ENCODE peak calls at places on chromosomes 2 and 18, in seven cellular contexts. K, G, W, F, I, Q and M are unnamed samples.

GRCh38 chr18:51241226-51241625 is 43.7 kb upstream of the MEX3C start:
- DNase-seq in F (no peak), W (no peak), I (no peak), K (no peak), Q (no peak), G (no peak), M (no peak)

GRCh38 chr2:176038694-176039093 is 36.6 kb upstream of the LNPK start:
- DNase-seq in F (no peak), Q (no peak), W (no peak), K (no peak), I (no peak), G (no peak), M (no peak)

GRCh38 chr2:109301746-109302145 is 172.7 kb downstream of the SH3RF3 start:
- DNase-seq in I (no peak), F (no peak), Q (no peak), W (no peak), K (no peak), G (no peak), M (no peak)

GRCh38 chr2:121454549-121455090 is 76.1 kb upstream of the RNU4ATAC start:
- DNase-seq in K (no peak), I (no peak), W (no peak), Q (no peak), F (no peak), G (no peak), M (no peak)

GRCh38 chr2:7567646-7568045 is 650.4 kb downstream of the RNF144A start:
- DNase-seq in Q (no peak), K (no peak), G (peak; percentile 73), F (no peak), W (peak; percentile 60), I (peak; percentile 47), M (no peak)

GRCh38 chr2:223815186-223815883 is 22.0 kb downstream of the AP1S3 start:
- DNase-seq in I (no peak), Q (no peak), G (no peak), W (no peak), F (peak; percentile 56), K (peak; percentile 98), M (no peak)

GRCh38 chr2:64291181-64291580 is 147.0 kb upstream of the PELI1 start:
- DNase-seq in Q (no peak), F (peak; percentile 59), I (no peak), K (peak; percentile 29), G (no peak), W (no peak), M (no peak)

GRCh38 chr18:64238076-64238475 is 89.2 kb upstream of the LINC00305 start:
- DNase-seq in I (no peak), G (no peak), F (no peak), Q (no peak), K (no peak), W (no peak), M (no peak)

GRCh38 chr2:188619146-188619545 is 327.5 kb downstream of the GULP1 start:
- DNase-seq in K (no peak), G (no peak), W (no peak), F (no peak), Q (no peak), I (no peak), M (no peak)

GRCh38 chr2:25557179-25558036 is 116.0 kb downstream of the DTNB start:
- DNase-seq in Q (no peak), I (no peak), F (no peak), K (no peak), W (no peak), G (no peak), M (peak; percentile 29)

GRCh38 chr2:63403820-63404219 is 184.5 kb downstream of the WDPCP start:
- DNase-seq in K (no peak), Q (no peak), I (no peak), F (no peak), G (no peak), W (no peak), M (no peak)

GRCh38 chr18:5515007-5515744 is 28.6 kb downstream of the EPB41L3 start:
- DNase-seq in F (no peak), G (no peak), I (no peak), Q (no peak), K (no peak), W (no peak), M (no peak)

GRCh38 chr2:64751286-64752260 is 97.9 kb upstream of the SERTAD2 start:
- DNase-seq in G (no peak), I (peak; percentile 96), F (no peak), K (peak; percentile 63), Q (peak; percentile 95), W (peak; percentile 27), M (no peak)

GRCh38 chr2:67145851-67146250 is 251.3 kb upstream of the ETAA1 start:
- DNase-seq in Q (no peak), F (no peak), G (no peak), I (no peak), K (no peak), W (no peak), M (no peak)

GRCh38 chr2:210363261-210363660 is 48.3 kb upstream of the MYL1 start:
- DNase-seq in Q (no peak), K (no peak), W (no peak), F (no peak), I (no peak), G (no peak), M (no peak)

GRCh38 chr18:69411199-69411598 is 10.5 kb downstream of the DOK6 start:
- DNase-seq in F (no peak), G (no peak), W (no peak), Q (no peak), K (no peak), I (no peak), M (no peak)

GRCh38 chr2:9805435-9806297 is 37.6 kb upstream of the TAF1B start:
- DNase-seq in W (no peak), G (no peak), I (no peak), Q (peak; percentile 29), K (no peak), F (no peak), M (no peak)

GRCh38 chr2:163779970-163780597 is 44.3 kb upstream of the FIGN start:
- DNase-seq in K (no peak), F (no peak), W (no peak), I (no peak), Q (no peak), G (no peak), M (no peak)

GRCh38 chr2:226446406-226447001 is 353.1 kb downstream of the IRS1 start:
- DNase-seq in Q (no peak), I (no peak), K (no peak), F (peak; percentile 15), G (no peak), W (no peak), M (no peak)